ENCODE peak calls at places on chromosomes 7 and 10, in eight cellular contexts. W, X, B, U, C, E, S and M are unnamed samples.

GRCh38 chr7:66281678-66282593 is 76.8 kb downstream of the TPST1 start:
- DNase-seq in W (no peak), X (peak; percentile 95), B (no peak), U (peak; percentile 13), C (no peak), E (peak; percentile 99), S (no peak), M (peak; percentile 27)

GRCh38 chr7:20275637-20276036 is 55.1 kb upstream of the ITGB8 start:
- DNase-seq in W (no peak), X (no peak), B (no peak), U (no peak), C (no peak), E (peak; percentile 57), S (no peak), M (no peak)

GRCh38 chr7:141550694-141551079 is 523 bp upstream of the AGK start:
- DNase-seq in W (peak; percentile 28), X (no peak), B (peak; percentile 68), U (no peak), C (no peak), E (peak; percentile 49), S (no peak), M (peak; percentile 6)

GRCh38 chr7:22676385-22676784 is 50.6 kb upstream of the IL6 start:
- DNase-seq in W (no peak), X (no peak), B (no peak), U (no peak), C (no peak), E (no peak), S (no peak), M (no peak)

GRCh38 chr7:41855798-41856197 is 152.9 kb upstream of the INHBA start:
- DNase-seq in W (no peak), X (no peak), B (no peak), U (no peak), C (no peak), E (peak; percentile 57), S (no peak), M (no peak)

GRCh38 chr7:156234666-156235494 is 405.7 kb upstream of the RNF32 start:
- DNase-seq in W (no peak), X (no peak), B (no peak), U (no peak), C (no peak), E (no peak), S (no peak), M (no peak)

GRCh38 chr7:44671069-44671468 is 64.6 kb downstream of the OGDH start:
- DNase-seq in W (no peak), X (no peak), B (no peak), U (no peak), C (no peak), E (no peak), S (no peak), M (no peak)

GRCh38 chr10:52769966-52770365 is 2.6 kb downstream of the MBL2 start:
- DNase-seq in W (no peak), X (no peak), B (no peak), U (no peak), C (no peak), E (no peak), S (no peak), M (no peak)

GRCh38 chr7:18768256-18768655 is 272.7 kb downstream of the HDAC9 start:
- DNase-seq in W (no peak), X (no peak), B (no peak), U (no peak), C (no peak), E (peak; percentile 54), S (no peak), M (no peak)

GRCh38 chr10:132375795-132376297 is 21.2 kb upstream of the PWWP2B start:
- DNase-seq in W (no peak), X (no peak), B (no peak), U (no peak), C (no peak), E (no peak), S (no peak), M (no peak)

GRCh38 chr7:69817835-69818646 is 219.8 kb downstream of the AUTS2 start:
- DNase-seq in W (no peak), X (no peak), B (peak; percentile 74), U (no peak), C (no peak), E (no peak), S (no peak), M (no peak)

GRCh38 chr10:97708976-97709745 is 4.4 kb upstream of the MARVELD1 start:
- DNase-seq in W (peak; percentile 93), X (peak; percentile 69), B (peak; percentile 58), U (no peak), C (peak; percentile 41), E (peak; percentile 83), S (no peak), M (peak; percentile 80)

GRCh38 chr7:31104361-31105255 is 52.5 kb downstream of the ADCYAP1R1 start:
- DNase-seq in W (no peak), X (no peak), B (no peak), U (no peak), C (no peak), E (no peak), S (no peak), M (no peak)

GRCh38 chr7:128919881-128920789 is 9.6 kb upstream of the KCP start:
- DNase-seq in W (peak; percentile 59), X (no peak), B (peak; percentile 25), U (no peak), C (no peak), E (no peak), S (no peak), M (no peak)

DNA sequence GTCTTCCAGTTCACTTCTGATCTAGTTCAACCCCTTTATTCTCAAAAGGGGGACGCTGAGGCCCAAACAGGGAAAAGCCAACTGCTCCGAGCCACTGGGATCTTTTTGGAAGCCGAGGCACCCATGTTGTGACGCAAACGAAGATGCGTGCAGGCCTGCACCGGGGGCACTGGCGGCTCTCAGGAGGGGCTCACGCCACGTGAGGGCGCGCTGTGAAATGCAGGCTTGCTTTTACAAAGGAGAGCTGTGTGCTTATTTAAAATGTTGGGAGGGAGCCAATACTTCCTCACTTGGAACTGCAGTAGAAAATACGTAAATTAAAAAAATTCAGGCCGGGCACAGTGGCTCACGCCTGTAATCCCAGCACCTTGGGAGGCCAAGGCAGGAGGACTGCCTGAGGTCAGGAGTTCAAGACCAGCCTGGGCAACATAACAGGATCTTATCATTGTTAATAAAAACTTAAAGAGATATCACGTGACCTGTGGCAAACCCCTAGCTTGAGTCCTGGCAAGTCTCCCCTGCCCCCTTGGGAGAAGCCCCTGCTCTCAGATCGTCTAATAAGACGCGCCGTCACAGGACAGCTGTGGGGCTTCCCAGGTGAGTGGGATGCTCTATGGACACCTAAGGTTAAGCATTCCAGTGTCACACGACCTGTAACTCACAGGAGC is 16.3 kb downstream of the BRI3 start:
- DNase-seq in W (no peak), X (no peak), B (no peak), U (no peak), C (no peak), E (no peak), S (no peak), M (no peak)
- H4K20me1 ChIP-seq in W (peaks cover 18% of the 10 kb centered on the region), X (no peaks in the 10 kb centered on the region), B (peaks cover 20% of the 10 kb centered on the region), U (no peaks in the 10 kb centered on the region), C (no peaks in the 10 kb centered on the region), E (no peaks in the 10 kb centered on the region), S (no peaks in the 10 kb centered on the region), M (peaks cover 14% of the 10 kb centered on the region)

GRCh38 chr10:14114791-14115190 is 215.9 kb downstream of the FRMD4A start:
- DNase-seq in W (no peak), X (no peak), B (no peak), U (no peak), C (no peak), E (no peak), S (no peak), M (no peak)

GRCh38 chr10:14118953-14119352 is 211.8 kb downstream of the FRMD4A start:
- DNase-seq in W (no peak), X (peak; percentile 2), B (no peak), U (no peak), C (no peak), E (no peak), S (no peak), M (no peak)

GRCh38 chr10:14120812-14121211 is 209.9 kb downstream of the FRMD4A start:
- DNase-seq in W (no peak), X (no peak), B (no peak), U (no peak), C (no peak), E (no peak), S (no peak), M (no peak)

GRCh38 chr10:14116837-14117236 is 213.9 kb downstream of the FRMD4A start:
- DNase-seq in W (no peak), X (no peak), B (no peak), U (no peak), C (no peak), E (no peak), S (no peak), M (no peak)

DNA sequence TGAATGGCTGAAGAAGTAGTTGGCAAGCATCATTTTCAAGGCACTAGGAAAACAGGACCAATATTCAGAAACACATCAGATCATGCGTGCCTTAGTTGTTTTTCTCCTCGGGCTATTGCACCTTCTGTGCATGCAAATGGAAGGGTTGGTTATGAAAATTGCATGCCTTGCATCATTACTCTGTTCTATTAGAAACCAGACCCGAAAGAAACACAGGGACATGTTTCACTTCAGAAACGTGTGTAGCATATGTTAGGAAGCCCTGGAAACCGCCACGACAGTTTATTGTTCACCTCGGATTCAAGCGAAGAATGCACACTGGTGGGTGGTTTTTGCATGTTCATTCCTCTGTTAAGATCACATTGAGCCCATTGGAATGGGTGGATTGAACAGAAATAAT is 214.7 kb downstream of the FRMD4A start:
- DNase-seq in W (no peak), X (no peak), B (no peak), U (no peak), C (no peak), E (no peak), S (no peak), M (no peak)
- TF ChIP-seq EZH2phosphoT487 in W (no peak), X (no peak), B (no peak), U (no peak), C (no peak), E (no peak), S (no peak), M (no peak)

GRCh38 chr7:85750454-85750949 is 563.6 kb upstream of the SEMA3D start:
- DNase-seq in W (peak; percentile 87), X (peak; percentile 84), B (peak; percentile 49), U (peak; percentile 32), C (peak; percentile 25), E (peak; percentile 56), S (peak; percentile 61), M (peak; percentile 37)
- H3K9me2 ChIP-seq in W (no peaks in the 10 kb centered on the region), X (no peaks in the 10 kb centered on the region), B (no peaks in the 10 kb centered on the region), U (no peaks in the 10 kb centered on the region), C (no peaks in the 10 kb centered on the region), E (no peaks in the 10 kb centered on the region), S (no peaks in the 10 kb centered on the region), M (no peaks in the 10 kb centered on the region)

DNA sequence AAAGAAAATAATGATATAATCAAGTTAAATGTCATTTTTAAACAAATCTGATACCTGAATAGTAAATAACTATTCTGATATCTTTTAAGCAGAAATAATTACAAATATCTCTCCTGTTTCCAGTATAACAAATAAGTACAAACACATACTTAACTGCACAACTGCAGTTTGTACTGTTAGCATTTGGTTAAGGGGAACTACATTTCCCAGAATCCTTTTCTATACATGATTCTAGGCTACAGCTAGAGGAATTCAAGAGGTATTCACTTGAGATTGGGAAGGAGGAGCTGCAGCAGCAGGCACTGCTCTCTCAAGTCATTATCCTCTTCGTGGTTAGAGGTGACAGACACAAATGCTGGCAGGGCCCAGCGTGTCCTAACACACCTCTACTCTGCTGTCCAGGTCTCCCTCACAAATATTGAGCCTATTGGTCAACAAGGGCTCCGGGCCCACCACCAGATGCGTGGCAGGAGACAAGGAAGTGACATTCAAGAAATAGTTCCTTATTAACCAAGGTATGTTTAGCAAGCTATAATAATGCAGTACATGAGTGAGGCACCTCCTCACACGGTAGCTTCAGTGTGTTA is 255.1 kb upstream of the MKLN1 start:
- DNase-seq in W (peak; percentile 88), X (peak; percentile 48), B (no peak), U (no peak), C (no peak), E (peak; percentile 56), S (no peak), M (no peak)
- H4K20me1 ChIP-seq in W (peaks cover 3% of the 10 kb centered on the region), X (peaks cover 6% of the 10 kb centered on the region), B (no peaks in the 10 kb centered on the region), U (no peaks in the 10 kb centered on the region), C (peaks cover 5% of the 10 kb centered on the region), E (no peaks in the 10 kb centered on the region), S (peaks cover 16% of the 10 kb centered on the region), M (peaks cover 3% of the 10 kb centered on the region)